ENCODE peak calls at places on chromosomes 1 and 21, in four cellular contexts. F is psoas muscle, U is WERI-Rb-1, B is prostate gland. J is an unnamed sample.

GRCh38 chr1:116571215-116571919 is 541 bp upstream of the CD58 start:
- DNase-seq in F (no peak), U (peak), B (no peak), J (no peak)

GRCh38 chr1:162663589-162664030 is 31.3 kb downstream of the DDR2 start:
- DNase-seq in F (no peak), U (no peak), B (no peak), J (peak)

GRCh38 chr1:180277476-180278192 is 47.6 kb downstream of the LHX4 start:
- DNase-seq in F (no peak), U (no peak), B (no peak), J (no peak)

GRCh38 chr1:167082511-167083027 is 7.6 kb downstream of the GPA33 start:
- DNase-seq in F (no peak), U (peak), B (no peak), J (no peak)

GRCh38 chr1:183986941-183987340 is 50.6 kb downstream of the COLGALT2 start:
- DNase-seq in F (no peak), U (no peak), B (no peak), J (no peak)

GRCh38 chr1:101567582-101568189 is 330.9 kb downstream of the S1PR1 start:
- DNase-seq in F (no peak), U (peak), B (no peak), J (no peak)

GRCh38 chr1:61123321-61123720 is 41.0 kb downstream of the NFIA start:
- DNase-seq in F (no peak), U (no peak), B (no peak), J (no peak)

GRCh38 chr1:119133987-119134386 is 6.5 kb downstream of the WARS2 start:
- DNase-seq in F (no peak), U (no peak), B (no peak), J (no peak)

GRCh38 chr1:155186955-155187891 is 13.6 kb downstream of the TRIM46 start:
- DNase-seq in F (peak), U (no peak), B (no peak), J (no peak)

GRCh38 chr1:223363057-223363855 is 720 bp downstream of the SUSD4 start:
- DNase-seq in F (peak), U (peak), B (no peak), J (no peak)

GRCh38 chr1:67957026-67957425 is 93.4 kb downstream of the DIRAS3 start:
- DNase-seq in F (no peak), U (peak), B (no peak), J (peak)

GRCh38 chr1:161260939-161261858 is 2.7 kb downstream of the PCP4L1 start:
- DNase-seq in F (no peak), U (no peak), B (peak), J (no peak)

GRCh38 chr1:48026275-48026674 is 29.1 kb upstream of the TRABD2B start:
- DNase-seq in F (no peak), U (no peak), B (no peak), J (no peak)

GRCh38 chr21:31011412-31011811 is 26.9 kb downstream of the KRTAP19-8 start:
- DNase-seq in F (no peak), U (no peak), B (no peak), J (no peak)

GRCh38 chr1:47696911-47697441 is 259.1 kb downstream of the FOXD2 start:
- DNase-seq in F (no peak), U (no peak), B (no peak), J (no peak)

GRCh38 chr1:53264048-53264447 is 25.7 kb upstream of the MAGOH start:
- DNase-seq in F (no peak), U (no peak), B (no peak), J (no peak)

GRCh38 chr1:227372662-227373061 is 54.4 kb upstream of the CDC42BPA start:
- DNase-seq in F (no peak), U (no peak), B (peak), J (no peak)

GRCh38 chr1:44675186-44675585 is 672 bp downstream of the ARMH1 start:
- DNase-seq in F (no peak), U (no peak), B (no peak), J (no peak)

GRCh38 chr1:3072948-3073519 is 4.0 kb downstream of the PRDM16 start:
- DNase-seq in F (no peak), U (no peak), B (no peak), J (no peak)

GRCh38 chr1:111280267-111280666 is 10.4 kb upstream of the CHIA start:
- DNase-seq in F (no peak), U (no peak), B (no peak), J (no peak)

GRCh38 chr1:119893238-119893791 is 3.0 kb downstream of the ADAM30 start:
- DNase-seq in F (no peak), U (no peak), B (no peak), J (no peak)

GRCh38 chr1:178266619-178267066 is 172.7 kb downstream of the RASAL2 start:
- DNase-seq in F (no peak), U (no peak), B (no peak), J (no peak)

GRCh38 chr1:226938903-226939438 is 1.1 kb upstream of the COQ8A start:
- DNase-seq in F (no peak), U (no peak), B (no peak), J (no peak)

GRCh38 chr1:156608036-156608674 is 6.9 kb upstream of the GPATCH4 start:
- DNase-seq in F (no peak), U (peak), B (peak), J (peak)

GRCh38 chr1:119808491-119808890 is 2.8 kb downstream of the REG4 start:
- DNase-seq in F (no peak), U (no peak), B (no peak), J (no peak)

GRCh38 chr1:26602378-26602959 is 72.9 kb downstream of the RPS6KA1 start:
- DNase-seq in F (no peak), U (peak), B (peak), J (peak)

GRCh38 chr21:14382486-14382834 is 486 bp downstream of the HSPA13 start:
- DNase-seq in F (no peak), U (no peak), B (no peak), J (no peak)

GRCh38 chr21:15486460-15487241 is 243.1 kb upstream of the USP25 start:
- DNase-seq in F (no peak), U (no peak), B (no peak), J (no peak)

GRCh38 chr21:45700461-45700860 is 56.9 kb downstream of the PCBP3 start:
- DNase-seq in F (no peak), U (no peak), B (no peak), J (no peak)

GRCh38 chr21:28561772-28562171 is 430.9 kb downstream of the LTN1 start:
- DNase-seq in F (no peak), U (no peak), B (no peak), J (no peak)

GRCh38 chr1:205959789-205960188 is 16.5 kb upstream of the SLC26A9 start:
- DNase-seq in F (no peak), U (no peak), B (no peak), J (no peak)

GRCh38 chr1:98086796-98087195 is 166.0 kb upstream of the DPYD start:
- DNase-seq in F (no peak), U (no peak), B (no peak), J (no peak)
- H3K27ac ChIP-seq in F (no peak), U (no peak), B (no peak), J (no peak)

GRCh38 chr1:109923946-109924275 is 13.3 kb downstream of the CSF1 start:
- DNase-seq in F (no peak), U (no peak), B (no peak), J (peak)

GRCh38 chr1:109924316-109924715 is 13.7 kb downstream of the CSF1 start:
- DNase-seq in F (no peak), U (no peak), B (no peak), J (peak)

GRCh38 chr1:109922326-109922725 is 11.7 kb downstream of the CSF1 start:
- DNase-seq in F (no peak), U (no peak), B (no peak), J (no peak)

GRCh38 chr1:109925159-109925990 is 14.7 kb downstream of the CSF1 start:
- DNase-seq in F (no peak), U (no peak), B (no peak), J (peak)

DNA sequence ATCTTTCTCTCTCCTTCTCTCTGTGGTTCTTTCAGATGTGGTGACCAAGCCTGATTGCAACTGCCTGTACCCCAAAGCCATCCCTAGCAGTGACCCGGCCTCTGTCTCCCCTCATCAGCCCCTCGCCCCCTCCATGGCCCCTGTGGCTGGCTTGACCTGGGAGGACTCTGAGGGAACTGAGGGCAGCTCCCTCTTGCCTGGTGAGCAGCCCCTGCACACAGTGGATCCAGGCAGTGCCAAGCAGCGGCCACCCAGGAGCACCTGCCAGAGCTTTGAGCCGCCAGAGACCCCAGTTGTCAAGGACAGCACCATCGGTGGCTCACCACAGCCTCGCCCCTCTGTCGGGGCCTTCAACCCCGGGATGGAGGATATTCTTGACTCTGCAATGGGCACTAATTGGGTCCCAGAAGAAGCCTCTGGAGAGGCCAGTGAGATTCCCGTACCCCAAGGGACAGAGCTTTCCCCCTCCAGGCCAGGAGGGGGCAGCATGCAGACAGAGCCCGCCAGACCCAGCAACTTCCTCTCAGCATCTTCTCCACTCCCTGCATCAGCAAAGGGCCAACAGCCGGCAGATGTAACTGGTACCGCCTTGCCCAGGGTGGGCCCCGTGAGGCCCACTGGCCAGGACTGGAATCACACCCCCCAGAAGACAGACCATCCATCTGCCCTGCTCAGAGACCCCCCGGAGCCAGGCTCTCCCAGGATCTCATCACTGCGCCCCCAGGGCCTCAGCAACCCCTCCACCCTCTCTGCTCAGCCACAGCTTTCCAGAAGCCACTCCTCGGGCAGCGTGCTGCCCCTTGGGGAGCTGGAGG is 12.7 kb downstream of the CSF1 start:
- DNase-seq in F (no peak), U (peak), B (no peak), J (no peak)
- H3K4me3 ChIP-seq in F (no peak), U (no peak), B (no peak), J (no peak)

DNA sequence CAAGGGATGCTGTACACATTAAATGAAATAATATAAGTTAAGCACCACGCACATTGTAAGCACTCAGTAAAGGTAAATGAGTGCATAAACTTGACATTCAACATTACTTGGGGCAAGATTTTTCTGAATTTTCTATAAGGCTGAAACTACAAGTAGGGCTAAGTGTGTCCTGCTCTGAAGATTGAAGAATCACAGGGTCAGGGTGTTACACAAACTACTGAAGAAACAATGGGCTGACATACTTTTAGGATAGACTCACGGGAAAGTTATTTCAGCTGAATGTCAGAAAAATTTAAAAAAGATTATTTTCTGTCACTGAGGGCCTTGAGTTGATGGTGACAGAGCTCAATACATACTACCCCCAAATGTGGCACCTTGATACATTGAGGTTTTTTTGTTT is 644.2 kb upstream of the PLXNA2 start:
- DNase-seq in F (no peak), U (no peak), B (no peak), J (no peak)
- H3K27ac ChIP-seq in F (no peak), U (no peak), B (no peak), J (no peak)

GRCh38 chr21:38631676-38632075 is 133.4 kb upstream of the ERG start:
- DNase-seq in F (no peak), U (no peak), B (no peak), J (no peak)
- H3K4me3 ChIP-seq in F (no peak), U (no peak), B (no peak), J (no peak)

GRCh38 chr1:232627645-232628334 is 2.1 kb downstream of the SIPA1L2 start:
- DNase-seq in F (no peak), U (peak), B (peak), J (no peak)
- H3K27ac ChIP-seq in F (peak), U (no peak), B (no peak), J (peak)